ENCODE peak calls at places on chromosomes 1 and 21, in six cellular contexts. One of them, this sample, is unnamed.

GRCh38 chr1:202656057-202656456 is 54.2 kb downstream of the SYT2 start:
- DNase-seq in HepG2: peak; percentile 22
- DNase-seq in GM12878: no peak
- DNase-seq in K562: peak; percentile 47
- DNase-seq in HCT116: no peak
- DNase-seq in H1: peak; percentile 59
- DNase-seq in this sample: no peak

GRCh38 chr1:206505702-206506375 is 1.5 kb upstream of the RASSF5 start:
- DNase-seq in HCT116: no peak
- DNase-seq in H1: no peak
- DNase-seq in K562: no peak
- DNase-seq in GM12878: no peak
- DNase-seq in HepG2: no peak
- DNase-seq in this sample: no peak

GRCh38 chr21:44291936-44292811 is 6.5 kb downstream of the AIRE start:
- DNase-seq in GM12878: no peak
- DNase-seq in HCT116: no peak
- DNase-seq in K562: peak; percentile 94
- DNase-seq in HepG2: no peak
- DNase-seq in H1: no peak
- DNase-seq in this sample: no peak

GRCh38 chr1:114108741-114109255 is 44.9 kb downstream of the SYT6 start:
- DNase-seq in HepG2: no peak
- DNase-seq in GM12878: peak; percentile 55
- DNase-seq in H1: no peak
- DNase-seq in HCT116: no peak
- DNase-seq in K562: no peak
- DNase-seq in this sample: no peak

GRCh38 chr21:44618504-44618903 is 6.6 kb downstream of the KRTAP10-8 start:
- DNase-seq in H1: peak; percentile 50
- DNase-seq in K562: no peak
- DNase-seq in HCT116: peak; percentile 2
- DNase-seq in GM12878: no peak
- DNase-seq in HepG2: peak; percentile 16
- DNase-seq in this sample: no peak

GRCh38 chr1:188652678-188653077 is 1823.9 kb downstream of the PLA2G4A start:
- DNase-seq in GM12878: no peak
- DNase-seq in HepG2: no peak
- DNase-seq in H1: no peak
- DNase-seq in HCT116: no peak
- DNase-seq in K562: no peak
- DNase-seq in this sample: no peak

GRCh38 chr1:53766766-53767409 is 27.9 kb upstream of the GLIS1 start:
- DNase-seq in HCT116: no peak
- DNase-seq in H1: no peak
- DNase-seq in K562: no peak
- DNase-seq in HepG2: no peak
- DNase-seq in GM12878: no peak
- DNase-seq in this sample: no peak

GRCh38 chr1:172818841-172819527 is 160.1 kb downstream of the FASLG start:
- DNase-seq in HepG2: no peak
- DNase-seq in H1: no peak
- DNase-seq in GM12878: peak; percentile 99
- DNase-seq in K562: no peak
- DNase-seq in HCT116: no peak
- DNase-seq in this sample: no peak

GRCh38 chr21:41706678-41707077 is 60.2 kb downstream of the RIPK4 start:
- DNase-seq in H1: no peak
- DNase-seq in HCT116: no peak
- DNase-seq in K562: peak; percentile 38
- DNase-seq in HepG2: peak; percentile 86
- DNase-seq in GM12878: no peak
- DNase-seq in this sample: no peak

GRCh38 chr1:147292012-147292411 is 49.5 kb downstream of the CHD1L start:
- DNase-seq in GM12878: no peak
- DNase-seq in HepG2: no peak
- DNase-seq in H1: no peak
- DNase-seq in K562: no peak
- DNase-seq in HCT116: no peak
- DNase-seq in this sample: no peak

GRCh38 chr1:162487241-162487640 is 10.4 kb upstream of the UHMK1 start:
- DNase-seq in H1: no peak
- DNase-seq in K562: no peak
- DNase-seq in GM12878: no peak
- DNase-seq in HCT116: no peak
- DNase-seq in HepG2: no peak
- DNase-seq in this sample: no peak

GRCh38 chr1:162832470-162832869 is 28.5 kb downstream of the CCDC190 start:
- DNase-seq in HCT116: no peak
- DNase-seq in K562: no peak
- DNase-seq in H1: no peak
- DNase-seq in HepG2: no peak
- DNase-seq in GM12878: no peak
- DNase-seq in this sample: no peak

GRCh38 chr1:51222136-51222787 is 13.8 kb upstream of the RNF11 start:
- DNase-seq in GM12878: no peak
- DNase-seq in K562: no peak
- DNase-seq in HCT116: no peak
- DNase-seq in HepG2: no peak
- DNase-seq in H1: no peak
- DNase-seq in this sample: no peak

GRCh38 chr1:244271004-244271403 is 180.7 kb downstream of the ADSS2 start:
- DNase-seq in H1: no peak
- DNase-seq in HCT116: no peak
- DNase-seq in GM12878: no peak
- DNase-seq in K562: no peak
- DNase-seq in HepG2: no peak
- DNase-seq in this sample: no peak

GRCh38 chr1:22375601-22376000 is 76.0 kb upstream of the ZBTB40 start:
- DNase-seq in GM12878: no peak
- DNase-seq in H1: no peak
- DNase-seq in HCT116: no peak
- DNase-seq in HepG2: no peak
- DNase-seq in K562: no peak
- DNase-seq in this sample: no peak

GRCh38 chr1:170692866-170693575 is 29.1 kb downstream of the PRRX1 start:
- DNase-seq in GM12878: no peak
- DNase-seq in H1: no peak
- DNase-seq in HCT116: no peak
- DNase-seq in HepG2: no peak
- DNase-seq in K562: no peak
- DNase-seq in this sample: no peak

GRCh38 chr1:19315378-19316206 is 3.5 kb downstream of the SLC66A1 start:
- DNase-seq in HCT116: no peak
- DNase-seq in HepG2: no peak
- DNase-seq in K562: no peak
- DNase-seq in H1: no peak
- DNase-seq in GM12878: peak; percentile 56
- DNase-seq in this sample: no peak

GRCh38 chr21:45790427-45790826 is 146.9 kb downstream of the PCBP3 start:
- DNase-seq in GM12878: no peak
- DNase-seq in H1: no peak
- DNase-seq in HepG2: no peak
- DNase-seq in K562: no peak
- DNase-seq in HCT116: no peak
- DNase-seq in this sample: no peak

GRCh38 chr1:239308701-239309333 is 77.6 kb upstream of the CHRM3 start:
- DNase-seq in H1: peak; percentile 80
- DNase-seq in GM12878: no peak
- DNase-seq in HCT116: no peak
- DNase-seq in K562: no peak
- DNase-seq in HepG2: no peak
- DNase-seq in this sample: peak; percentile 40

GRCh38 chr1:169112241-169112640 is 5.8 kb downstream of the ATP1B1 start:
- DNase-seq in H1: no peak
- DNase-seq in HCT116: no peak
- DNase-seq in HepG2: no peak
- DNase-seq in GM12878: no peak
- DNase-seq in K562: no peak
- DNase-seq in this sample: no peak

GRCh38 chr1:161480381-161481035 is 24.7 kb upstream of the FCGR2A start:
- DNase-seq in HCT116: no peak
- DNase-seq in K562: no peak
- DNase-seq in HepG2: no peak
- DNase-seq in GM12878: no peak
- DNase-seq in H1: no peak
- DNase-seq in this sample: no peak

DNA sequence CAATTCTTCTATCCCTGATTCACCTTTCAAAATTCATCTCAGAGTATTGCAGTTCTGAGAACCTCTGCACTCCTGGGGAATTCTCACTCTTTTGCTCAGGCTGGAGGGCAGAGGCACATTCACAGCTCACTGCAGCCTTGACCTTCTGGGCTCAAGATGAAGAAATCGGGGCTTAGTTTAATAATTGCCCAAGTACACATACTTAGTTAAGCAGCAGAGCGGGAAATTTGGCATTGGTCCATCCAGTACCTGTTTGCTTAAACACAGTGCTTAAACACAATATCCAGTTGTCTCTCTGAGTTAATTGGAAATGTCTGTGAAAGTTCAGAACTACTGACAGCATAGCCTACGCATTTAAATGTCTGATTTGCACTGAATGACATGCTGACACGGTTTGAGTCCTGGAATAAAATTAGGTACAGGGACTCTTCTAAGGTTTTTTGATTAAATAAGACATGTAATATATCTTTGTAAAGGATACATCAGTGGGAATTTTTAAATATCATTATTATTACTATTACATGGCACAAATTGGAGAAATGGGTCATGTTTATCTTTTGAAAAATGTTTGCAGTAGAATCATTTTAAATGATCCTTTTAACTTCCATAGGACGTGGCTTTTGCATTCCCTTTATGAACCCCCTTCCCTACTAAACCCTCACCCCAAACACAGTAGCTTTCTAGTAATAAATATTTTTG is 337.4 kb downstream of the SRGAP2C start:
- DNase-seq in HepG2: peak; percentile 99
- DNase-seq in H1: no peak
- DNase-seq in K562: no peak
- DNase-seq in GM12878: no peak
- DNase-seq in HCT116: no peak
- DNase-seq in this sample: no peak
- TF ChIP-seq YY1 in HepG2: no peak
- TF ChIP-seq YY1 in H1: no peak
- TF ChIP-seq YY1 in K562: no peak
- TF ChIP-seq YY1 in GM12878: no peak
- TF ChIP-seq YY1 in HCT116: no peak
- TF ChIP-seq YY1 in this sample: no peak

GRCh38 chr1:25546193-25546592 is 2.8 kb downstream of the LDLRAP1 start:
- DNase-seq in H1: no peak
- DNase-seq in K562: no peak
- DNase-seq in HCT116: no peak
- DNase-seq in HepG2: no peak
- DNase-seq in GM12878: no peak
- DNase-seq in this sample: no peak

GRCh38 chr1:25548601-25549000 is 5.2 kb downstream of the LDLRAP1 start:
- DNase-seq in HepG2: no peak
- DNase-seq in HCT116: no peak
- DNase-seq in GM12878: no peak
- DNase-seq in H1: no peak
- DNase-seq in K562: no peak
- DNase-seq in this sample: no peak

GRCh38 chr1:25550155-25550506 is 6.7 kb downstream of the LDLRAP1 start:
- DNase-seq in HepG2: no peak
- DNase-seq in K562: no peak
- DNase-seq in HCT116: no peak
- DNase-seq in H1: no peak
- DNase-seq in GM12878: no peak
- DNase-seq in this sample: no peak

GRCh38 chr1:25550683-25551310 is 7.4 kb downstream of the LDLRAP1 start:
- DNase-seq in K562: no peak
- DNase-seq in GM12878: no peak
- DNase-seq in HepG2: peak; percentile 80
- DNase-seq in H1: no peak
- DNase-seq in HCT116: no peak
- DNase-seq in this sample: no peak

DNA sequence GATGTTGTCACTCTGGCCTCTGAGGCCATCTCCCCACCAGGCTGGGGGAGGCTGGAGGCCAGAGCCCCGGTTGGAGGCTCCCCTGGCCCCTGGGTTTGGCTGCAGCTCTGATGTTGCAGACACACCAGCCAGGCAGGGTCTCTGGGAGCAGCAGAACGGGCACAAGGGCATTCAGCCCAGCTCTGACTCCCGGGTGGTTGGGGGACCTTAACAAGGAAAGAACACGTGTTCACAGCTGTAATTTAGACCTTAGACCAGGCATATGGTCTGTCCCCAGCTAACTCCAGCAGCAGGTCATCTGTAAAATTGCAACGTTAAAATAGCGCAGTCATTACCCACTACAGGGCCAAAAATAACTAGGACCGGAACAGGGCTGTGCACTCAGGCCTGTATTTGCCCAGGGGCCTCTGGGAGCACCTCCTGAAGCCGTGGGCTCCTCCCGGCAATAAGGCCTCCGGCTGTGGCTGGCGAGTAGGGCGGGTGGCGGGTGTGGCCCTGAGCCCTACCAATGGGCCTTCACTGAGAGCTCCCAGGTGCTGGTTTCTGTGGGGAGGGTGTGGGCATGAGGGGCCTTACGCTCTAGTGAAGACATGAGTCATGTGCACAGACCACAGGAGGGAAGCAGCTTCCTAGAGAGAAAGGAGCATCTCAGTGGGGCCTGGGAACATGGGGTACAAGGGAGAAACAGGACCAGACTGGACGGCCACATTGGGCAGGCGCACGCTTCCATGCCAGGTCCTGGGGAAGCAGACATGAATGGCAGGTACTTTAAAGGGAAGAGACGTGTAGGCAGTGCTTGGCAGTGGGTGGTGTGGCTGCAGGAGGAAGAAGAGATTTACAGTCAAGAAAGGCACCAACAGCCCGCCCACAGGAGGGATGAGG is 6.1 kb downstream of the LDLRAP1 start:
- DNase-seq in H1: no peak
- DNase-seq in K562: peak; percentile 98
- DNase-seq in HepG2: peak; percentile 53
- DNase-seq in HCT116: peak; percentile 75
- DNase-seq in GM12878: peak; percentile 94
- DNase-seq in this sample: no peak
- TF ChIP-seq ZNF274 in H1: no peak
- TF ChIP-seq ZNF274 in K562: no peak
- TF ChIP-seq ZNF274 in HepG2: no peak
- TF ChIP-seq ZNF274 in HCT116: no peak
- TF ChIP-seq ZNF274 in GM12878: no peak
- TF ChIP-seq ZNF274 in this sample: no peak

GRCh38 chr1:200668514-200669313 is 993 bp downstream of the DDX59 start:
- DNase-seq in H1: no peak
- DNase-seq in GM12878: no peak
- DNase-seq in HCT116: no peak
- DNase-seq in K562: no peak
- DNase-seq in HepG2: no peak
- DNase-seq in this sample: no peak
- TF ChIP-seq YY1 in H1: no peak
- TF ChIP-seq YY1 in GM12878: no peak
- TF ChIP-seq YY1 in HCT116: no peak
- TF ChIP-seq YY1 in K562: no peak
- TF ChIP-seq YY1 in HepG2: no peak
- TF ChIP-seq YY1 in this sample: no peak

DNA sequence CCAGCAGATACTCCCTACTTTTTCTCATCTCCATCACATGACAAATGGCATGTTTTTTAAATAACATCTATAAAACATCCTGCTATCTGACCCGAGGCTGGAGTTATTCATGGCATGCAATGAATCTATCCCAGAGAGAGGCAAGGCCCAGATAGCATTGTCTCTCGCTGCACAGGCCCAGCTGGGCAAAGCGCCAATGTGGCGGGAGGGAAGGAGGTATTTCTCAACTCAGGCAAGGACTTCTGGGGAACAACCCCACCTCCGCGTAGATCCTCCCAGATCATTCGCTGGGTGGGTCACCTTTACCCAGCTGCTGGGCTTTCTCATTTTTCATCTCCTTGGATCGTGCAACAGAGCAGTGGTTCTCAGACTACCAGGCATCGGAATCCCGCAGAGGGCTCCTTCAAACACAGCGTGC is 59.8 kb downstream of the ERG start:
- DNase-seq in HepG2: no peak
- DNase-seq in HCT116: no peak
- DNase-seq in GM12878: no peak
- DNase-seq in K562: no peak
- DNase-seq in H1: no peak
- DNase-seq in this sample: no peak
- TF ChIP-seq ZNF274 in HepG2: no peak
- TF ChIP-seq ZNF274 in HCT116: no peak
- TF ChIP-seq ZNF274 in GM12878: no peak
- TF ChIP-seq ZNF274 in K562: no peak
- TF ChIP-seq ZNF274 in H1: no peak
- TF ChIP-seq ZNF274 in this sample: no peak